ENCODE peak calls at places on chromosomes 5 and 9, in six cellular contexts. I is K562, Q is GM23338, U is HepG2, N is H1, Y is GM12878. P is an unnamed sample.

GRCh38 chr9:81693639-81694378 is 4.5 kb upstream of the TLE1 start:
- DNase-seq in I (no peak), Q (no peak), U (no peak), N (no peak), Y (no peak), P (no peak)

GRCh38 chr5:3131161-3131560 is 379.7 kb upstream of the IRX2 start:
- DNase-seq in I (no peak), Q (no peak), U (no peak), N (no peak), Y (no peak), P (no peak)

GRCh38 chr5:31741496-31741895 is 102.6 kb downstream of the PDZD2 start:
- DNase-seq in I (no peak), Q (no peak), U (no peak), N (no peak), Y (no peak), P (no peak)

GRCh38 chr5:136901-137300 is 44.9 kb downstream of the PLEKHG4B start:
- DNase-seq in I (no peak), Q (no peak), U (no peak), N (no peak), Y (no peak), P (no peak)

GRCh38 chr5:89437450-89438435 is 554.8 kb upstream of the MEF2C start:
- DNase-seq in I (no peak), Q (no peak), U (no peak), N (no peak), Y (no peak), P (no peak)

GRCh38 chr9:126682113-126682810 is 68.5 kb downstream of the LMX1B start:
- DNase-seq in I (no peak), Q (peak), U (no peak), N (no peak), Y (no peak), P (no peak)

GRCh38 chr5:17203329-17204132 is 13.9 kb upstream of the BASP1 start:
- DNase-seq in I (peak), Q (peak), U (peak), N (no peak), Y (no peak), P (no peak)

GRCh38 chr5:80958611-80959010 is 1.6 kb upstream of the RASGRF2 start:
- DNase-seq in I (no peak), Q (no peak), U (no peak), N (no peak), Y (no peak), P (no peak)

GRCh38 chr5:159451197-159452052 is 121.1 kb upstream of the IL12B start:
- DNase-seq in I (no peak), Q (no peak), U (no peak), N (no peak), Y (no peak), P (no peak)

GRCh38 chr9:89771205-89771604 is 166.4 kb downstream of the GADD45G start:
- DNase-seq in I (no peak), Q (no peak), U (no peak), N (no peak), Y (no peak), P (no peak)

DNA sequence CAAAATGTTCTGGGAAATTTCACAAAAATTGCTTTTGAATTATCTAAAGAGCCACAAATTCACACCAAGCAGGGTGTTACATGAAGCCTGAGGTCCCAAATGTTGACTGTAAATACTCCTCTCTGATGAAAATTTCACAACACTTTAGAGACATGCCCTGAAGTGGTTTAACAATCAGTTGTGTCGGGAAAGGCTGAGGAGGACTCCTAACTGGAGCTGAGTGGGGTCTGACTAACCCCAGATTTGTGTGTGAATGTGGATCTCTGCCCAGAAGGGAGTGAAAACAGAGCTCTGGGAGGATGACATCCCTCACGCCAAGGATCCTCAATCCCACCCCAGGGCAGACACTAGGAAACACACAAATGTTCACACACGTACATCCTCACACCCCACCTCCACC is 31.0 kb upstream of the GRXCR2 start:
- DNase-seq in I (no peak), Q (no peak), U (no peak), N (no peak), Y (no peak), P (no peak)
- TF ChIP-seq CREB1 in I (no peak), Q (no peak), U (no peak), N (no peak), Y (no peak), P (no peak)

GRCh38 chr9:98485706-98486105 is 223.0 kb downstream of the GABBR2 start:
- DNase-seq in I (no peak), Q (no peak), U (no peak), N (no peak), Y (no peak), P (no peak)

GRCh38 chr9:98484218-98484617 is 224.5 kb downstream of the GABBR2 start:
- DNase-seq in I (no peak), Q (peak), U (no peak), N (no peak), Y (no peak), P (no peak)

GRCh38 chr9:98491231-98491651 is 217.5 kb downstream of the GABBR2 start:
- DNase-seq in I (no peak), Q (no peak), U (peak), N (no peak), Y (no peak), P (no peak)

GRCh38 chr9:98491778-98492177 is 217.0 kb downstream of the GABBR2 start:
- DNase-seq in I (no peak), Q (no peak), U (no peak), N (no peak), Y (no peak), P (no peak)

DNA sequence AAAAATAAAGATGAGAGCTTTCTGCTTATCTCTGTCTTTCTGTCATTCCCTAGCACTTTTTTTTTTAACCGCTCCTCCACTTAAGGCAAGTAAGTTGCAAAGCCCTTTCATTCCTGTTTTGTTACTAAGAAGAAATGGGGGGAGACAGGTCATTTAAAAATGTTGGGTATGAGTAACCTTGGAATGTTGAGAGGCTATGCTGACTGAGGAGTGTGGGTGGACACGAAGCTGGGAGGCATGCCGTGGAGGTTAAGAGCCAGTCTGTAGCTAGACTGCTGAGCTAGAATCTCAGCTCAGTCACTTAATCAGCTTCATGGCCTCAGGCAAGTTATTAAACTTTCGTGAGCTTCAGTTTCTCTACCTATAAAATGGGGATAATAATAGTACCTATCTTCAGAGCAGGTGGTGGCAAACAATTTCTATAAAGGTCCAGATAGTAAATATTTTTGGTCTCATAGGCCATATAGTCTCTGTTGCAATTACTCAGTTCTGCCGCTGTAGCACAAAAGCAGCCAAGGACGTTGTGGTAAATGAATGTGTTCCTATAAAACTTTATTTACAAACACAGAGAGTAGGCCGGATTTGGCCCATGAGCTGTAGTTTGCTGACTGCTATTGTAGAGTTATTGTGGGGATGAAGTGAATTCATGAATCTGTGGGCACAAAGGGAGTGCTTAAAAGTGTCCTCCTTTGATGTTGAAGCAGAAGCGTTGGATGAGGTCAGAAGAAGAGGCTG is 220.0 kb downstream of the GABBR2 start:
- DNase-seq in I (no peak), Q (peak), U (no peak), N (no peak), Y (no peak), P (no peak)
- TF ChIP-seq CREB1 in I (no peak), Q (no peak), U (no peak), N (no peak), Y (no peak), P (no peak)

DNA sequence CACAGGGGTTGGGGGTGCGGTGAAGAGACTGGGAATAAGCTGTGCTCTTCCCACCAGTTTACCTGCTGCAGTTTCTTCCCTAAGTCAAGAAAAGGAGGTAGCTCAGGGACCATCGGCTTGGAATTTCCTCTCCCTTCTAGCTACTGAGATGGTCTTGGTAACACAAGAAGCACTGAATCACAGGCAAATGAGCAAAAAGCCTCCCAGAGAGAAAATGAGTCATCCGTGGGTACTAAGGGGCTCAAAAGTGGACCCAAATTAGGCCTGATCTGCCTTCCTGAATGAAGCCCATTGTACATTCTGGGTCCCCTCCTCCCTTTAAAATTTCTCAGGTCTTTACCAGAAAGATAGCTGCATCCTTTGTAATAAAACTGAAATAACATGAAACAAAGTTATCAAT is 49.9 kb downstream of the PTPN3 start:
- DNase-seq in I (no peak), Q (no peak), U (no peak), N (no peak), Y (no peak), P (no peak)
- TF ChIP-seq CREB1 in I (no peak), Q (no peak), U (no peak), N (no peak), Y (no peak), P (no peak)

DNA sequence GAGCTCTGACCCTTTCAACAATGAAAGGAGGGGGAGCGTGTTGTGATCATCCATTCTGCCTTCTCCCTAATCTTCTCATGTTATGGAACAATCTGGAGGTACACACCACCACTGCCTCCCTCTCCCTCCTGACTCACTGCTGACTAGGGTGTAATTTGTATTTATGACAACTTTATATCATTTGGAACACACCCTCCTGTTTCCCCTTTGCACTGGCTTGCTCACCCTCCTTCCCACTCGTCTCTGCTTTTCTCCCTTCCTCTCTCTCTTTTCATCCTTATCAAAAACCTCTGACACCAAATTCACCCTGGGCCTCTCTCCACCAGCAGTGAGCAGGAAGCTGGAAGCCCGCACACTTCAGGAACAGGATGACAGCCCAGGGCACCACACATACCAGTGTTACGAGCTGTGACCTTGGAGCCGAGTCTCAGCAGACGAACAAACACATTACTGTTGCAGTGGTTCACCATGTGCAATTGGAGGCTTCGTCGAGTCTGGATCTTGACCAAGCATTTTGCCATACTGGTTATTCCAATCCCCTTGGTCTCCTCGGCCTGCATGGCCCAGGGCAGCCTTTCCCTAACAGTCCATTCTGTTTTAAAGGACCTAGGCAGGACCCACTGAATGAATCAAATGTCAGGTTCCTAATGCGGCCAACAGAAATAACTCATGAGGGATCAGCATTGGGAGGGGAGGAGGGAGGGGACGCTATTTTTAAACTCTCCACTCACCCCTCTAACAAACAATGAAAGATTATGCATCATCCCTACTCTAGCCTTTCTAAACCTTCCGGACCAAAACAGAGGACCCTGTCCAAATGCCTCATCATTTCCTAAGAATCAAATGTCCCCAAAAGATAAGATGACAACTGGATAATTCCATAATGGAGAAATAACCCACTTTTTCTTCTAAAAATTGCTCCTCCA is 203.9 kb upstream of the RASEF start:
- DNase-seq in I (peak), Q (no peak), U (peak), N (no peak), Y (no peak), P (no peak)
- TF ChIP-seq CREB1 in I (no peak), Q (no peak), U (no peak), N (no peak), Y (no peak), P (no peak)